ENCODE peak calls at places on chromosomes 3 and 15, in four cellular contexts. One of them, this sample, is unnamed.

GRCh38 chr3:59426851-59427565 is 377.2 kb upstream of the CFAP20DC start:
- DNase-seq in endodermal cell: no peak
- DNase-seq in Panc1: no peak
- DNase-seq in OCI-LY7: no peak
- DNase-seq in this sample: no peak

GRCh38 chr15:69751575-69751974 is 299.0 kb downstream of the RPLP1 start:
- DNase-seq in endodermal cell: no peak
- DNase-seq in Panc1: no peak
- DNase-seq in OCI-LY7: no peak
- DNase-seq in this sample: no peak

GRCh38 chr3:123686254-123686653 is 101.4 kb upstream of the HACD2 start:
- DNase-seq in endodermal cell: no peak
- DNase-seq in Panc1: no peak
- DNase-seq in OCI-LY7: no peak
- DNase-seq in this sample: no peak

GRCh38 chr3:187741403-187742350 is 3.6 kb downstream of the BCL6 start:
- DNase-seq in endodermal cell: peak; percentile 82
- DNase-seq in Panc1: peak; percentile 67
- DNase-seq in OCI-LY7: peak; percentile 92
- DNase-seq in this sample: no peak

GRCh38 chr3:130939753-130940152 is 45.9 kb downstream of the ATP2C1 start:
- DNase-seq in endodermal cell: no peak
- DNase-seq in Panc1: no peak
- DNase-seq in OCI-LY7: no peak
- DNase-seq in this sample: no peak

GRCh38 chr3:190081387-190081786 is 39.3 kb downstream of the P3H2 start:
- DNase-seq in endodermal cell: no peak
- DNase-seq in Panc1: no peak
- DNase-seq in OCI-LY7: no peak
- DNase-seq in this sample: no peak

GRCh38 chr15:89828324-89829145 is 13.9 kb upstream of the ANPEP start:
- DNase-seq in endodermal cell: no peak
- DNase-seq in Panc1: no peak
- DNase-seq in OCI-LY7: no peak
- DNase-seq in this sample: no peak

GRCh38 chr3:5095879-5096278 is 26.2 kb upstream of the ARL8B start:
- DNase-seq in endodermal cell: peak; percentile 84
- DNase-seq in Panc1: no peak
- DNase-seq in OCI-LY7: no peak
- DNase-seq in this sample: no peak

GRCh38 chr15:42511010-42511396 is 15.6 kb downstream of the SNAP23 start:
- DNase-seq in endodermal cell: no peak
- DNase-seq in Panc1: no peak
- DNase-seq in OCI-LY7: no peak
- DNase-seq in this sample: no peak

GRCh38 chr15:77639431-77639830 is 6.7 kb upstream of the LINGO1 start:
- DNase-seq in endodermal cell: no peak
- DNase-seq in Panc1: no peak
- DNase-seq in OCI-LY7: no peak
- DNase-seq in this sample: no peak

GRCh38 chr15:40859206-40859851 is 14.7 kb downstream of the RHOV start:
- DNase-seq in endodermal cell: peak; percentile 98
- DNase-seq in Panc1: peak; percentile 74
- DNase-seq in OCI-LY7: peak; percentile 88
- DNase-seq in this sample: no peak

GRCh38 chr3:26484140-26484539 is 138.4 kb upstream of the LRRC3B start:
- DNase-seq in endodermal cell: peak; percentile 79
- DNase-seq in Panc1: no peak
- DNase-seq in OCI-LY7: no peak
- DNase-seq in this sample: no peak

GRCh38 chr3:47850062-47850802 is 47.3 kb downstream of the DHX30 start:
- DNase-seq in endodermal cell: no peak
- DNase-seq in Panc1: no peak
- DNase-seq in OCI-LY7: peak; percentile 14
- DNase-seq in this sample: no peak

GRCh38 chr3:129365296-129365695 is 63.1 kb downstream of the EFCAB12 start:
- DNase-seq in endodermal cell: no peak
- DNase-seq in Panc1: no peak
- DNase-seq in OCI-LY7: no peak
- DNase-seq in this sample: no peak

GRCh38 chr15:94524565-94524964 is 293.2 kb downstream of the MCTP2 start:
- DNase-seq in endodermal cell: no peak
- DNase-seq in Panc1: no peak
- DNase-seq in OCI-LY7: no peak
- DNase-seq in this sample: peak; percentile 30

GRCh38 chr3:146813496-146813895 is 208.3 kb upstream of the PLSCR5 start:
- DNase-seq in endodermal cell: no peak
- DNase-seq in Panc1: no peak
- DNase-seq in OCI-LY7: no peak
- DNase-seq in this sample: no peak

GRCh38 chr3:60610441-60611112 is 640.7 kb downstream of the FHIT start:
- DNase-seq in endodermal cell: no peak
- DNase-seq in Panc1: no peak
- DNase-seq in OCI-LY7: no peak
- DNase-seq in this sample: no peak

GRCh38 chr15:57216288-57216687 is 160.0 kb upstream of the CGNL1 start:
- DNase-seq in endodermal cell: no peak
- DNase-seq in Panc1: no peak
- DNase-seq in OCI-LY7: no peak
- DNase-seq in this sample: no peak

GRCh38 chr3:89527736-89528335 is 420.4 kb downstream of the EPHA3 start:
- DNase-seq in endodermal cell: no peak
- DNase-seq in Panc1: no peak
- DNase-seq in OCI-LY7: no peak
- DNase-seq in this sample: no peak

GRCh38 chr3:44206301-44206700 is 35.4 kb upstream of the TOPAZ1 start:
- DNase-seq in endodermal cell: no peak
- DNase-seq in Panc1: no peak
- DNase-seq in OCI-LY7: no peak
- DNase-seq in this sample: no peak

GRCh38 chr3:44210967-44211366 is 30.7 kb upstream of the TOPAZ1 start:
- DNase-seq in endodermal cell: no peak
- DNase-seq in Panc1: no peak
- DNase-seq in OCI-LY7: no peak
- DNase-seq in this sample: no peak

GRCh38 chr3:44208086-44208485 is 33.6 kb upstream of the TOPAZ1 start:
- DNase-seq in endodermal cell: no peak
- DNase-seq in Panc1: no peak
- DNase-seq in OCI-LY7: no peak
- DNase-seq in this sample: no peak

GRCh38 chr3:44206862-44207652 is 34.6 kb upstream of the TOPAZ1 start:
- DNase-seq in endodermal cell: no peak
- DNase-seq in Panc1: no peak
- DNase-seq in OCI-LY7: no peak
- DNase-seq in this sample: no peak

DNA sequence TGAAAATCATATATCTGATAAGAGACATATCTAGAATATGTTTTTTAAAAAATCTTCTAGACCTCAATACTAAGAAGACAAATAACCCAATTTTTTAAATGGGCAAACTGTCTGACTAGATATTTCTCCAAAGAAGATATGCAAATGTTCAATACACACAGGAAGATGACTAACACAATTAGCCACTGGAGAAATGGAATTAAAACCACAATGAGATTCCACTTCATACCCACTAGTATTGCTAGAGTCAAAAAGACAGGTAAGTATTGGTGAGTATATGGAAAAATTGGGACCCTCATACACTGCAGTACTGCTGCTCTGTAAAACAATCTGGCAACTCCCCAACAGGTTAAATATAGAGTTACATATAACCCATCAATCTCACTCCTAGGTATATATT is 33.1 kb upstream of the TOPAZ1 start:
- DNase-seq in endodermal cell: no peak
- DNase-seq in Panc1: no peak
- DNase-seq in OCI-LY7: no peak
- DNase-seq in this sample: no peak
- H3K4me1 ChIP-seq in endodermal cell: no peaks in the 10 kb centered on the region
- H3K4me1 ChIP-seq in Panc1: no peaks in the 10 kb centered on the region
- H3K4me1 ChIP-seq in OCI-LY7: no peaks in the 10 kb centered on the region
- H3K4me1 ChIP-seq in this sample: peaks cover 20% of the 10 kb centered on the region

GRCh38 chr3:39157359-39157758 is 4.0 kb upstream of the CSRNP1 start:
- DNase-seq in endodermal cell: no peak
- DNase-seq in Panc1: no peak
- DNase-seq in OCI-LY7: no peak
- DNase-seq in this sample: no peak

GRCh38 chr3:39156421-39156820 is 3.0 kb upstream of the CSRNP1 start:
- DNase-seq in endodermal cell: no peak
- DNase-seq in Panc1: no peak
- DNase-seq in OCI-LY7: no peak
- DNase-seq in this sample: no peak

GRCh38 chr3:39150803-39151631 is 2.4 kb downstream of the CSRNP1 start:
- DNase-seq in endodermal cell: peak; percentile 97
- DNase-seq in Panc1: no peak
- DNase-seq in OCI-LY7: no peak
- DNase-seq in this sample: no peak

GRCh38 chr3:39153977-39154299 is 547 bp upstream of the CSRNP1 start:
- DNase-seq in endodermal cell: no peak
- DNase-seq in Panc1: no peak
- DNase-seq in OCI-LY7: no peak
- DNase-seq in this sample: no peak

GRCh38 chr3:39154323-39155021 is 1.1 kb upstream of the CSRNP1 start:
- DNase-seq in endodermal cell: peak; percentile 96
- DNase-seq in Panc1: no peak
- DNase-seq in OCI-LY7: no peak
- DNase-seq in this sample: no peak
- H3K4me3 ChIP-seq in endodermal cell: peak overlapping the region; percentile 86
- H3K4me3 ChIP-seq in Panc1: no peak overlapping the region
- H3K4me3 ChIP-seq in OCI-LY7: no peak overlapping the region
- H3K4me3 ChIP-seq in this sample: no peak overlapping the region

DNA sequence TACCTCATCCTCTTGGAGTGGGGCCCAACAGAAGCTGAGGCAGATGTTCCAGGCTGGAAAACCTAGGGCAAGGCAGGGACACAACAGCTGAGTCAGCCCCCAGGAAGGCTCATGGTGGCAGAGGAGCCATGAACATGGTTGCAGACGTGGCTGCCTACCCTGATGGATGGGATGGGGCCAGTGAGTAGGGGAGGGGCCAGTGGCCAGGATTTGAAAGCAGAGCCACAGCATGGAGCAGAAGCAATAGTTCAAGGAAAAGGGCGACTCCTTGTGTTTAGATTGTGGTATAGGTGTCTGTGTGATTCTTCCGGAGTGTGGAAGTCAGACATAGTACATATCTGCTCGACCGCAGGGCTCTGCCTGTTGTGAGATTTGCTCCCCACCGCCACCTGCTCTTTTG is 24.2 kb downstream of the PXYLP1 start:
- DNase-seq in endodermal cell: peak; percentile 74
- DNase-seq in Panc1: no peak
- DNase-seq in OCI-LY7: no peak
- DNase-seq in this sample: no peak
- H3K4me1 ChIP-seq in endodermal cell: no peaks in the 10 kb centered on the region
- H3K4me1 ChIP-seq in Panc1: no peaks in the 10 kb centered on the region
- H3K4me1 ChIP-seq in OCI-LY7: no peaks in the 10 kb centered on the region
- H3K4me1 ChIP-seq in this sample: no peaks in the 10 kb centered on the region

DNA sequence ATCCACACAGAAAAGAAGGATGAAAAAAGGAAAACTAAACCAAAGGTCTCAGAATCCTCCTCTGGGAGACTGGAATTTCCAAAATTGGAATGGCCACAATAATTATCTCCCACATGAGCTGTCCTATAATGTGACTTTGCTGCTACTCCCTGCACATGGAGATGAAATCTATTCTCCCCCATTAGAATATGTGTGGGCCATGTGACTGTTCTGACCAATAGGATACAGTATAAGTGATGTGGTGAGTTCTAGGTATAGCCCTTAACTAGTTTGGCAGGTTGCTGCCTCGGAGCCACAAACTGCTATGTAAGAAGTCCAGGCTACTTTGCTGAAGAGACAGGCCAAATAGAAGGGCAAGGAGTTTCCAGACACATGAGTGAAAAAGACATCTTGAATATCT is 5.2 kb downstream of the TRIM59 start:
- DNase-seq in endodermal cell: no peak
- DNase-seq in Panc1: no peak
- DNase-seq in OCI-LY7: no peak
- DNase-seq in this sample: no peak
- H3K4me3 ChIP-seq in endodermal cell: no peak overlapping the region
- H3K4me3 ChIP-seq in Panc1: no peak overlapping the region
- H3K4me3 ChIP-seq in OCI-LY7: no peak overlapping the region
- H3K4me3 ChIP-seq in this sample: no peak overlapping the region

DNA sequence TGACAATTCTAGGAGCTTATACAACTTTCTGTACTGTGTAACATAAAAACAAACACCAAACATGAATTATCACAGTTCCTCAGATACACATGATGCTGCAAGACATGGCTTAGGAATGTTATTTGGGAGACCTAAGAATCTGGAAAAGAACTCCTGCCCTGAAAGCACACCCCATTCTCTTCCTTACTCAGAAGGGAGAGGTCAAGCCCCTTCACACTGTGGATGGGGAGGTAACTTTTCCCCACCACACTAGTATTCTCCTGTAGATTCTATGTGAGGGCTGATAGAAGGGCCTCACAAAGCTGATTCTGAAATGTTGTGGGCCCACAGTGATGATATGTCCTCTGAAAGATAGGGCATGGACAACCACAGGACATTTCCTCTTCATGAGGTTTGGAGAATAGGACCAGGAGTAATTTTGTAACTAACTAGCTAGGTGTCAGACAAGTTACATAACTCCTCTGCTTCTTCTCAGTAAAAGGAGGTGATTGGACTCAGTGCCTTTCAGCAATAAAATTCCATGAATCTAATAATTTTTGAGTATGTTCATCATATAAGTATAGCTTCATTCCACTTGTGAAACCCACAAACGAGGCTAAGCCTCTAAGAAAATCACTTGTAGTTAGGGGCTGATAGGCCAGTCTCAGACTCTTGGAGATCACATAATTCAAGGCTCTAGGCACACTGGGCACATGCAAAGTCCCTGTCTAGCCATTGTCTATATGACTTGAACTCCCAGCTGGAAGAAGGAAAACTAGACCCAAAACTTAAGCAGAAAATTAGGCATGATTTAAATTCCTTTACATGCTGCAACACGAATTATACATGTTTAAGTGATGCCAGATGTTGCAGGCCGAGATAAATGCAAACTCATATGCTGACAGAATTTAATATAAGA is 7.5 kb downstream of the PTX3 start:
- DNase-seq in endodermal cell: no peak
- DNase-seq in Panc1: no peak
- DNase-seq in OCI-LY7: no peak
- DNase-seq in this sample: no peak
- H3K4me1 ChIP-seq in endodermal cell: no peaks in the 10 kb centered on the region
- H3K4me1 ChIP-seq in Panc1: no peaks in the 10 kb centered on the region
- H3K4me1 ChIP-seq in OCI-LY7: no peaks in the 10 kb centered on the region
- H3K4me1 ChIP-seq in this sample: no peaks in the 10 kb centered on the region

GRCh38 chr3:73401058-73401457 is 223.7 kb downstream of the PDZRN3 start:
- DNase-seq in endodermal cell: no peak
- DNase-seq in Panc1: no peak
- DNase-seq in OCI-LY7: no peak
- DNase-seq in this sample: no peak

GRCh38 chr3:73399666-73400253 is 225.0 kb downstream of the PDZRN3 start:
- DNase-seq in endodermal cell: no peak
- DNase-seq in Panc1: no peak
- DNase-seq in OCI-LY7: no peak
- DNase-seq in this sample: no peak

GRCh38 chr3:73399106-73399505 is 225.6 kb downstream of the PDZRN3 start:
- DNase-seq in endodermal cell: no peak
- DNase-seq in Panc1: no peak
- DNase-seq in OCI-LY7: no peak
- DNase-seq in this sample: no peak

GRCh38 chr3:73404450-73404849 is 220.3 kb downstream of the PDZRN3 start:
- DNase-seq in endodermal cell: no peak
- DNase-seq in Panc1: no peak
- DNase-seq in OCI-LY7: no peak
- DNase-seq in this sample: no peak

GRCh38 chr3:73401616-73402265 is 223.0 kb downstream of the PDZRN3 start:
- DNase-seq in endodermal cell: no peak
- DNase-seq in Panc1: no peak
- DNase-seq in OCI-LY7: no peak
- DNase-seq in this sample: no peak
- H3K4me3 ChIP-seq in endodermal cell: no peak overlapping the region
- H3K4me3 ChIP-seq in Panc1: no peak overlapping the region
- H3K4me3 ChIP-seq in OCI-LY7: no peak overlapping the region
- H3K4me3 ChIP-seq in this sample: no peak overlapping the region

This sample was measured in keratinocyte.